ENCODE peak calls at places on chromosomes 6 and 20, in six cellular contexts. H is adrenal gland, R is stomach, P is IMR-90, D is fibroblast of lung, J is AG09309. T is an unnamed sample.

GRCh38 chr20:59829415-59830106 is 103.9 kb downstream of the SYCP2 start:
- DNase-seq in H (no peak), R (no peak), P (no peak), D (no peak), J (no peak), T (no peak)

GRCh38 chr6:158708239-158708638 is 58.4 kb downstream of the SYTL3 start:
- DNase-seq in H (no peak), R (peak; percentile 33), P (peak; percentile 60), D (peak; percentile 85), J (no peak), T (peak; percentile 74)

GRCh38 chr6:88365230-88365629 is 199.1 kb upstream of the CNR1 start:
- DNase-seq in H (no peak), R (no peak), P (no peak), D (no peak), J (no peak), T (peak; percentile 48)

GRCh38 chr6:134882426-134883038 is 67.4 kb downstream of the ALDH8A1 start:
- DNase-seq in H (peak; percentile 60), R (peak; percentile 77), P (peak; percentile 79), D (peak; percentile 86), J (peak; percentile 39), T (peak; percentile 73)

GRCh38 chr6:108966855-108967755 is 118.9 kb downstream of the ARMC2 start:
- DNase-seq in H (peak; percentile 35), R (peak; percentile 41), P (peak; percentile 60), D (peak; percentile 29), J (no peak), T (peak; percentile 34)

GRCh38 chr6:111423055-111423633 is 59.9 kb downstream of the REV3L start:
- DNase-seq in H (no peak), R (no peak), P (peak; percentile 52), D (no peak), J (no peak), T (no peak)

GRCh38 chr20:32761831-32762753 is at the start of gene DNMT3B:
- DNase-seq in H (peak; percentile 65), R (peak; percentile 80), P (peak; percentile 73), D (peak; percentile 74), J (no peak), T (peak; percentile 74)

GRCh38 chr6:35687658-35688604 is 784 bp downstream of the FKBP5 start:
- DNase-seq in H (peak; percentile 52), R (peak; percentile 69), P (peak; percentile 57), D (peak; percentile 49), J (no peak), T (peak; percentile 57)

GRCh38 chr20:19003759-19004336 is 190.3 kb downstream of the SCP2D1 start:
- DNase-seq in H (no peak), R (no peak), P (no peak), D (no peak), J (no peak), T (peak; percentile 3)

GRCh38 chr6:33114428-33114827 is 38.6 kb downstream of the HLA-DPB1 start:
- DNase-seq in H (no peak), R (no peak), P (no peak), D (no peak), J (no peak), T (no peak)

GRCh38 chr6:14037402-14038277 is 79.9 kb upstream of the CD83 start:
- DNase-seq in H (no peak), R (no peak), P (peak; percentile 80), D (peak; percentile 85), J (peak; percentile 23), T (peak; percentile 78)

GRCh38 chr20:63061701-63062100 is 54.9 kb upstream of the BHLHE23 start:
- DNase-seq in H (no peak), R (no peak), P (no peak), D (no peak), J (no peak), T (no peak)

GRCh38 chr20:44097521-44098255 is 89.3 kb downstream of the JPH2 start:
- DNase-seq in H (no peak), R (no peak), P (peak; percentile 22), D (peak; percentile 16), J (no peak), T (peak; percentile 22)

GRCh38 chr6:18684343-18684742 is 297.2 kb downstream of the RNF144B start:
- DNase-seq in H (no peak), R (no peak), P (no peak), D (no peak), J (no peak), T (no peak)

GRCh38 chr6:18681828-18682503 is 294.8 kb downstream of the RNF144B start:
- DNase-seq in H (no peak), R (no peak), P (no peak), D (no peak), J (no peak), T (no peak)

GRCh38 chr6:18680842-18681241 is 293.7 kb downstream of the RNF144B start:
- DNase-seq in H (no peak), R (no peak), P (no peak), D (no peak), J (no peak), T (no peak)
- TF ChIP-seq CTCF in H (no peak), R (no peak), P (no peak), D (no peak), J (peak; percentile 4), T (no peak)

GRCh38 chr6:162857321-162857720 is 129.5 kb downstream of the PACRG start:
- DNase-seq in H (no peak), R (no peak), P (no peak), D (no peak), J (no peak), T (no peak)
- H3K4me3 ChIP-seq in H (no peak overlapping the region), R (peak overlapping the region; percentile 28), P (peak overlapping the region; percentile 22), D (no peak overlapping the region), J (peak overlapping the region; percentile 21), T (peak overlapping the region; percentile 5)

DNA sequence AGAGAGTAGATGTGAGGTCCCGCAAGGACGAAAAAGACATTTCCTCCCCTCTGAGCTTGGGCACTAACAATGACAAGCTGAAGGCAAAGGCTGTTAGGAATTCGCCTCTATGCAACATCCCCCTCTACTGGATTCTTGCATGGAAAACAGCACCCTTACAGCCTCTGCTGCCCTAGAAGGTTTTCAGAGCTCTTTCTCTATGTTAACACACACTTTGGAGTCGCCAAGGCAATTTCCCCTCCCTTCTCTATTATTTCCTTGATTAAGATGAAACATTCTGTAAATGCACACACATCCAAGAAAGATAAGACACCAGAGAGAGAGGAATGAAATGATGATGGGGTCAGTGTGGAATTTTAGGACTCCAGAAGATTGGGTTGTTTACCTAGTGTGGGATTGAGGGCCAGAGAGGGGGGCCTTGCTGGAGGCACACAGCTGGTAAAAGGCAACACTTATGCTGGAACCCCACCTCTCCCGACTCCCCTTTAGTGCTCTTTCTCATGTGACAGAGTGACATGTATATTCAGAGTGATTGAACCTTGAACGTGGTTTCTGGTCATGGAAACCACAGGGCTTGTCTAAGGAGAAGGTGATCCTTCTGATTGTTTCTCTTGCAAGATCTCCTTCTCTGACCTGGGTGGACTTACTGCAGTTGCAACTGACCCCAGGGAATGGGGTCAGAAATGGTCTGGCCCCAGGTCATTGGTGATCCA is 300.7 kb downstream of the CLIC5 start:
- DNase-seq in H (peak; percentile 53), R (peak; percentile 42), P (peak; percentile 91), D (peak; percentile 92), J (peak; percentile 75), T (peak; percentile 92)
- TF ChIP-seq CTCF in H (peak; percentile 76), R (peak; percentile 71), P (peak; percentile 94), D (peak; percentile 95), J (peak; percentile 91), T (peak; percentile 93)

GRCh38 chr6:77368660-77369313 is 94.5 kb downstream of the HTR1B start:
- DNase-seq in H (peak; percentile 35), R (peak; percentile 26), P (peak; percentile 38), D (peak; percentile 27), J (no peak), T (peak; percentile 36)
- H3K4me3 ChIP-seq in H (no peak overlapping the region), R (peak overlapping the region; percentile 38), P (peak overlapping the region; percentile 80), D (no peak overlapping the region), J (peak overlapping the region; percentile 58), T (peak overlapping the region; percentile 71)

GRCh38 chr6:39343461-39343870 is 21.0 kb upstream of the KCNK16 start:
- DNase-seq in H (no peak), R (no peak), P (no peak), D (no peak), J (no peak), T (no peak)
- TF ChIP-seq CTCF in H (no peak), R (no peak), P (no peak), D (no peak), J (no peak), T (no peak)

GRCh38 chr6:28673417-28673799 is 147.7 kb downstream of the GPX5 start:
- DNase-seq in H (no peak), R (no peak), P (no peak), D (no peak), J (no peak), T (no peak)

GRCh38 chr6:28675600-28675999 is 149.9 kb downstream of the GPX5 start:
- DNase-seq in H (no peak), R (no peak), P (no peak), D (no peak), J (no peak), T (no peak)

DNA sequence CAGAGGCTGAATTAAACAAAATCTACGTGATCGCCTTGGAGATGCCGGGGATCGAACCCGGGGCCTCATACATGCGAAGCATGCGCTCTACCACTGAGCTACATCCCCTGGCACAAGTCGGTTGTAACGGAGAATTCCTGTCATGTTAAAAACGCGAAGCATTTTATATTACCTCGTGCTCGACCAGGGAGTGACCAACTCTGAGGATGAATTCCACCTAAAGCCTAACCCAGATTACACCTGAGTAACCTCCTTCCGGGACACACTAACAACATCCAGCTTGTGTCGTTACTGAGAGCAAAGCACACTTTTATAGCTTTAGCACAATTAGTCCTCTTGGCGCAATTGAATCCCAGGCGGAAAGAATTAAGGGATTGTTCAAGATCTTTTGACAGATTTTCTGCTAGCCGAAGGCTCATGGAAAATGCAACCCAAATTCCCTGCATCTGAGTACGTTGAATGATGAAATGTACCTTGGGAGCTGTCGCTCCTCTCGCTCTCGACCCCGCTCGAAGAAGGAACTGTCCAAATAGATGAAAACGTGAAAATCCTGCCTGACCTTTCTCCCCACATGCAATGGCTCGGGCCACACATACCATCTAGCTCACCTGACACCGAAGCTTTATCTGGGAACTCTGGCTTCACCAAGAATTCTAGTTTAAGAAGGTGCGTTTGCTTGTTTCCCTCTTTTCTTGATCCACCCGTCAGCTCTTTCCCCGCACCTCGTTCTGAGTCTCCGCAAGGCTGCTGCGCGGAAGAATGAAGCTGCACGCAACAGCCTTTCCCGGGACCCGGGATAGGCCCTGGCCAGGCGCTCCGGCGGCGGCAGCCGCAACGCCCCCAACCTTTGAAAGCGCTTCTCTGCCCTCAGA is 148.4 kb downstream of the GPX5 start:
- DNase-seq in H (no peak), R (no peak), P (peak; percentile 71), D (peak; percentile 78), J (peak; percentile 27), T (peak; percentile 53)
- H3K4me3 ChIP-seq in H (no peak overlapping the region), R (no peak overlapping the region), P (peak overlapping the region; percentile 48), D (peak overlapping the region; percentile 47), J (peak overlapping the region; percentile 34), T (peak overlapping the region; percentile 42)

GRCh38 chr6:82251942-82252341 is 4.4 kb upstream of the IBTK start:
- DNase-seq in H (no peak), R (no peak), P (peak; percentile 54), D (peak; percentile 67), J (no peak), T (peak; percentile 48)

GRCh38 chr6:82260890-82261732 is 13.6 kb upstream of the IBTK start:
- DNase-seq in H (no peak), R (no peak), P (no peak), D (no peak), J (no peak), T (no peak)

GRCh38 chr6:82259389-82259788 is 11.8 kb upstream of the IBTK start:
- DNase-seq in H (no peak), R (no peak), P (no peak), D (no peak), J (no peak), T (no peak)

GRCh38 chr6:82257088-82257774 is 9.7 kb upstream of the IBTK start:
- DNase-seq in H (no peak), R (no peak), P (no peak), D (no peak), J (no peak), T (no peak)
- TF ChIP-seq CTCF in H (no peak), R (no peak), P (no peak), D (no peak), J (peak; percentile 19), T (no peak)